ENCODE peak calls at places on chromosomes 3 and 15, in seven cellular contexts. L is choroid plexus epithelial cell, C is lower leg skin, Y is WTC11, T is heart right ventricle, K is MM.1S, X is fibroblast of lung. J is an unnamed sample.
A peak's percentile ranks its signal among the peaks of the same experiment; 100 is the strongest.

GRCh38 chr15:41558400-41559238 is at the start of gene TYRO3:
- DNase-seq in X (peak; percentile 21), T (no peak), Y (peak; percentile 69), C (no peak), L (peak; percentile 51), K (peak; percentile 47), J (peak; percentile 62)

GRCh38 chr15:64251121-64251520 is 88.3 kb upstream of the PPIB start:
- DNase-seq in T (no peak), L (peak; percentile 57), Y (no peak), K (no peak), C (no peak), X (peak; percentile 53), J (no peak)

GRCh38 chr3:182686033-182686886 is 107.0 kb upstream of the ATP11B start:
- DNase-seq in C (no peak), Y (no peak), L (no peak), K (no peak), X (no peak), T (no peak), J (no peak)

GRCh38 chr3:74214286-74214685 is 400.2 kb downstream of the CNTN3 start:
- DNase-seq in C (no peak), X (peak; percentile 20), Y (no peak), L (peak; percentile 45), T (no peak), K (peak; percentile 91), J (no peak)

GRCh38 chr3:183518446-183519185 is 36.9 kb downstream of the KLHL6 start:
- DNase-seq in L (no peak), Y (no peak), C (no peak), K (peak; percentile 67), X (no peak), T (no peak), J (no peak)

GRCh38 chr3:123767564-123768292 is 116.4 kb downstream of the MYLK start:
- DNase-seq in T (no peak), X (no peak), L (no peak), Y (no peak), K (no peak), C (no peak), J (no peak)

GRCh38 chr3:63207066-63207590 is 71.0 kb upstream of the SYNPR start:
- DNase-seq in L (no peak), C (no peak), X (peak; percentile 83), T (no peak), Y (no peak), K (no peak), J (no peak)

GRCh38 chr15:69351333-69351732 is 52.6 kb downstream of the PAQR5 start:
- DNase-seq in L (no peak), X (no peak), T (no peak), K (no peak), Y (no peak), C (no peak), J (no peak)

GRCh38 chr3:112089956-112090898 is 4.0 kb downstream of the C3orf52 start:
- DNase-seq in K (peak; percentile 78), T (no peak), L (no peak), Y (no peak), X (no peak), C (no peak), J (no peak)

GRCh38 chr3:115704661-115705338 is 81.5 kb downstream of the GAP43 start:
- DNase-seq in Y (no peak), C (no peak), T (no peak), X (peak; percentile 56), L (peak; percentile 56), K (no peak), J (no peak)

GRCh38 chr3:128095222-128095703 is 28.3 kb downstream of the RUVBL1 start:
- DNase-seq in Y (peak; percentile 80), C (peak; percentile 65), K (peak; percentile 66), L (peak; percentile 90), T (peak; percentile 82), X (peak; percentile 83), J (peak; percentile 79)

GRCh38 chr3:63015614-63016016 is 140.4 kb upstream of the CADPS start:
- DNase-seq in Y (peak; percentile 92), L (no peak), X (no peak), K (no peak), C (no peak), T (no peak), J (no peak)

GRCh38 chr3:190435618-190436017 is 14.1 kb downstream of the TMEM207 start:
- DNase-seq in Y (no peak), T (no peak), X (no peak), K (no peak), L (peak; percentile 17), C (no peak), J (no peak)

GRCh38 chr15:80778964-80779657 is at the start of gene CEMIP:
- DNase-seq in L (peak; percentile 90), K (peak; percentile 73), X (peak; percentile 66), C (peak; percentile 49), Y (peak; percentile 92), T (peak; percentile 49), J (peak; percentile 75)

GRCh38 chr3:48446043-48446424 is 503 bp upstream of the ATRIP start:
- DNase-seq in T (no peak), L (no peak), X (no peak), Y (no peak), K (no peak), C (no peak), J (no peak)

GRCh38 chr15:81108427-81108826 is 25.6 kb upstream of the CFAP161 start:
- DNase-seq in Y (peak; percentile 42), X (no peak), C (no peak), K (peak; percentile 50), L (peak; percentile 28), T (no peak), J (no peak)

GRCh38 chr15:62486041-62486440 is 321.0 kb upstream of the C2CD4B start:
- DNase-seq in K (no peak), Y (no peak), X (no peak), L (peak; percentile 53), C (no peak), T (no peak), J (no peak)

GRCh38 chr15:58934521-58934920 is 1.0 kb upstream of the SLTM start:
- DNase-seq in T (no peak), L (peak; percentile 19), C (no peak), Y (no peak), X (no peak), K (no peak), J (no peak)

GRCh38 chr15:87527416-87527815 is 729.1 kb downstream of the NTRK3 start:
- DNase-seq in T (no peak), Y (no peak), X (no peak), C (no peak), K (no peak), L (no peak), J (no peak)

GRCh38 chr3:155995525-155996370 is 124.6 kb upstream of the KCNAB1 start:
- DNase-seq in K (peak; percentile 63), C (no peak), X (peak; percentile 74), T (no peak), L (peak; percentile 85), Y (no peak), J (peak; percentile 26)

GRCh38 chr15:68885070-68885469 is 45.3 kb upstream of the SPESP1 start:
- DNase-seq in C (no peak), X (peak; percentile 77), L (peak; percentile 42), K (no peak), T (no peak), Y (peak; percentile 24), J (no peak)

GRCh38 chr3:22141769-22142168 is 390.8 kb upstream of the ZNF385D start:
- DNase-seq in X (no peak), K (no peak), L (no peak), T (no peak), C (no peak), Y (no peak), J (no peak)

GRCh38 chr3:89740881-89741177 is 633.4 kb downstream of the EPHA3 start:
- DNase-seq in T (no peak), C (no peak), L (peak; percentile 4), K (no peak), Y (no peak), X (peak; percentile 88), J (no peak)

GRCh38 chr3:197021231-197021630 is 8.4 kb downstream of the MELTF start:
- DNase-seq in Y (peak; percentile 50), L (no peak), C (no peak), K (no peak), T (no peak), X (no peak), J (peak; percentile 6)

GRCh38 chr3:195855471-195856409 is 44.0 kb upstream of the MUC4 start:
- DNase-seq in T (no peak), K (no peak), C (no peak), X (no peak), Y (no peak), L (no peak), J (no peak)
- TF ChIP-seq CTCF in T (no peak), K (peak; percentile 47), C (no peak), X (no peak), Y (no peak), L (no peak), J (no peak)

GRCh38 chr3:68878322-68878721 is 54.0 kb downstream of the TAFA4 start:
- DNase-seq in X (peak; percentile 40), L (peak; percentile 55), T (no peak), C (no peak), Y (no peak), K (no peak), J (no peak)
- TF ChIP-seq CTCF in X (peak; percentile 63), L (peak; percentile 77), T (no peak), C (no peak), Y (peak; percentile 36), K (peak; percentile 64), J (peak; percentile 69)

GRCh38 chr15:74543583-74543982 is 2.6 kb downstream of the ARID3B start:
- DNase-seq in Y (no peak), C (no peak), L (no peak), X (no peak), T (no peak), K (peak; percentile 85), J (no peak)
- TF ChIP-seq CTCF in Y (no peak), C (no peak), L (peak; percentile 46), X (no peak), T (no peak), K (peak; percentile 56), J (peak; percentile 33)

DNA sequence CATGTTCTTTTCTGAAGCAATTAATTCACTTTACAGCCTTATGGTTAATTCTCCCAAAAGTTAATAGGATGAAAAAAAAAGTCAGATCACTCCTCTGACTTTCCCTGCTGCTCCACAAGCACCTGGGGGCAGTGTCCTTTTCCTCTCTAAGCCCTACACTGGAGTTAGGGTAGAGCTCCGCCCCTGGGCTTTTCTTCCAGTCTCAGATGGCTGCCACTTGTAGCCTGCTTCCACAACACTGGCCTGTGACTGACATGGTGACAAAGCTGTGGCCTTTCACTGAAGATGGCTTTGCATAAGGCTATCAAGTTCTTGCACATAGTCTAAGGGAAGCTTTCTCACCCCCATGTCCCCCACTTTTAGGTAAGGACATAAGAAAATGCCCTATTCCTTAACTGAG is 1.3 kb upstream of the MON1A start:
- DNase-seq in L (no peak), C (no peak), K (peak; percentile 39), X (no peak), T (no peak), Y (peak; percentile 75), J (no peak)
- TF ChIP-seq CTCF in L (no peak), C (no peak), K (peak; percentile 17), X (no peak), T (no peak), Y (no peak), J (no peak)